ENCODE peak calls at places on chromosome 12, in seven cellular contexts. Q is heart right ventricle, V is aorta, P is tibial artery, N is cardiac muscle cell, Z is GM23248, B is ascending aorta. W is an unnamed sample.

GRCh38 chr12:57775563-57776246 is 3.3 kb downstream of the EEF1AKMT3 start:
- DNase-seq in Q (no peak), P (no peak), B (no peak), V (no peak), N (no peak), Z (no peak), W (no peak)

GRCh38 chr12:14982986-14983385 is 10.1 kb downstream of the PDE6H start:
- DNase-seq in V (no peak), P (no peak), Q (no peak), B (no peak), Z (no peak), N (no peak), W (no peak)

GRCh38 chr12:47730341-47730744 is 5.1 kb upstream of the ENDOU start:
- DNase-seq in P (no peak), V (peak; percentile 26), Q (no peak), N (no peak), B (no peak), Z (peak; percentile 79), W (no peak)

GRCh38 chr12:108457734-108458361 is 57.2 kb upstream of the FICD start:
- DNase-seq in N (no peak), Q (no peak), V (no peak), Z (peak; percentile 42), B (no peak), P (no peak), W (no peak)

GRCh38 chr12:9760699-9761406 is at the start of gene CD69:
- DNase-seq in Q (no peak), Z (no peak), B (no peak), N (no peak), V (no peak), P (no peak), W (no peak)

GRCh38 chr12:108338915-108339657 is at the start of gene CMKLR1:
- DNase-seq in N (no peak), Q (peak; percentile 69), B (peak; percentile 16), Z (peak; percentile 54), P (peak; percentile 71), V (peak; percentile 85), W (peak; percentile 24)

GRCh38 chr12:10362828-10363664 is 26.8 kb downstream of the KLRK1 start:
- DNase-seq in N (no peak), Z (peak; percentile 17), B (no peak), V (no peak), Q (no peak), P (no peak), W (no peak)

GRCh38 chr12:125247477-125247876 is 182.2 kb downstream of the AACS start:
- DNase-seq in P (no peak), V (no peak), Q (no peak), B (no peak), Z (no peak), N (no peak), W (no peak)

GRCh38 chr12:104257913-104258472 is 42.4 kb downstream of the TXNRD1 start:
- DNase-seq in Z (no peak), V (no peak), B (no peak), N (no peak), Q (no peak), P (no peak), W (no peak)

GRCh38 chr12:46167412-46167811 is 101.4 kb downstream of the SLC38A1 start:
- DNase-seq in Z (no peak), Q (no peak), P (no peak), V (no peak), N (no peak), B (no peak), W (no peak)

GRCh38 chr12:84727964-84728363 is 184.6 kb downstream of the SLC6A15 start:
- DNase-seq in B (no peak), N (peak; percentile 84), P (no peak), Z (peak; percentile 9), V (no peak), Q (no peak), W (peak; percentile 8)

GRCh38 chr12:133010657-133011297 is 24.6 kb downstream of the ZNF26 start:
- DNase-seq in N (no peak), P (no peak), Z (peak; percentile 5), B (no peak), Q (no peak), V (no peak), W (no peak)
- H3K9me3 ChIP-seq in N (peaks cover 3% of the 10 kb centered on the region), P (peaks cover 85% of the 10 kb centered on the region), Z (peaks cover 8% of the 10 kb centered on the region), B (peaks cover 100% of the 10 kb centered on the region), Q (peaks cover 100% of the 10 kb centered on the region), V (peaks cover 44% of the 10 kb centered on the region), W (peaks cover 59% of the 10 kb centered on the region)

DNA sequence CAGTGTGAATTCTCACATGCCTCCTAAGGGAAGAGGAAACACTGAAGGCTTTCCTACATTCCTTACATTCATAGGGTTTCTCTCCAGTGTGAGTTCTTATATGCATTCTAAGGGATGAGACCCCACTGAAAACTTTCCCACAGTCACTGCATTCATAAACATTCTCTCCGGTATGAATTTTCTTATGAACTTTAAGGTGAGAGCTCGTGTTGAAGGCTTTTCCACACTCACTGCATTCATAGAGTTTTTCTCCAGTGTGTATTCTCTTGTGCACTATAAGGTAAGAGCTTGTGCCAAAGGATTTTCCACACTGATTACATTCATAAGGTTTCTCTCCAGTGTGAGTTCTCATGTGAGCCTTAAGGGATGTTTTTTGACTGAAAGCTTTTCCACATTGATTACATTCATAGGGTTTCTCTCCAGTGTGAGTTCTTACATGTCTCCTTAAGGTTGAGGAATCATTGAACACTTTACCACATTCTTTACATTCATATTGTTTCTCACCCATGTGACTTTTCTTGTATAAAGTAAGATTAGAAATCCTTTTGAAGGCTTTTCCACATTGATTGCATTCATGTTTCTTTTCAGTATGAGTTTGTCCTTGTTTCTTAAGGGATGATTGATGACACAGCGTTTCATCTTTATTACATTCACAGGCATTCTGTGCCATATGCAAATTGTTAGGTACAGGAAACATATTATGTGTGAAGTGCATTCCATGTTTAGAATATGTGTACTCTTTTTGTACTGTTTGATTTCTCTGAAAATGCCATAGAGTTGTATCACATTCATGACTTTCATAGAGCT is 9.5 kb downstream of the ZNF891 start:
- DNase-seq in N (no peak), P (no peak), Z (no peak), Q (no peak), V (no peak), B (no peak), W (no peak)
- H3K9me3 ChIP-seq in N (peaks cover 21% of the 10 kb centered on the region), P (peaks cover 97% of the 10 kb centered on the region), Z (peaks cover 10% of the 10 kb centered on the region), Q (peaks cover 100% of the 10 kb centered on the region), V (peaks cover 25% of the 10 kb centered on the region), B (peaks cover 100% of the 10 kb centered on the region), W (peaks cover 83% of the 10 kb centered on the region)

GRCh38 chr12:133026996-133027395 is 10.3 kb upstream of the ZNF84 start:
- DNase-seq in B (no peak), Q (no peak), Z (no peak), P (no peak), N (no peak), V (no peak), W (no peak)

DNA sequence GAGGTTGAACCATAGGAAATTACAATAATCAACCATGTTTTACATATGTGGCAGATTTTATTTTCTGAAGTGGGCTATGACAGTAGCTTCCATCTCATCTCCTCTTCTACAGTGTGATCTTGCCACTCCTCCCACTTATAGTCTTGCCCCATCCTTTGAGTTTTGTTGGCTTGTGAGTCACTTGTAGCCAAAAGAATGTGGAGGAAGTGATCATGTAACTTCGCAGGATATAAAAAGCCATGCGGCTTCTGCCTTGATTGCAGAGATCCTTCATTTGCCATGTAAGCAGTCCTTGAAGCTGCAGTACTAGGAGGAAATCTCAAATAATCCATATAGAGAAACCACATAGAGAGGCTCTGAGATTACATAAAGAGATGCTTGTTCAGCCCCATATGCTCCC is 13.7 kb upstream of the ZNF84 start:
- DNase-seq in V (no peak), Z (peak; percentile 5), N (no peak), Q (no peak), P (no peak), B (no peak), W (no peak)
- H3K9me3 ChIP-seq in V (peaks cover 15% of the 10 kb centered on the region), Z (no peaks in the 10 kb centered on the region), N (peaks cover 3% of the 10 kb centered on the region), Q (peaks cover 96% of the 10 kb centered on the region), P (peaks cover 84% of the 10 kb centered on the region), B (peaks cover 91% of the 10 kb centered on the region), W (peaks cover 9% of the 10 kb centered on the region)

GRCh38 chr12:85996280-85996679 is 122.2 kb downstream of the NTS start:
- DNase-seq in V (no peak), N (no peak), P (no peak), Q (no peak), B (no peak), Z (no peak), W (no peak)
- H3K9me3 ChIP-seq in V (peaks cover 19% of the 10 kb centered on the region), N (no peaks in the 10 kb centered on the region), P (peaks cover 31% of the 10 kb centered on the region), Q (peaks cover 27% of the 10 kb centered on the region), B (peaks cover 6% of the 10 kb centered on the region), Z (no peaks in the 10 kb centered on the region), W (no peaks in the 10 kb centered on the region)

DNA sequence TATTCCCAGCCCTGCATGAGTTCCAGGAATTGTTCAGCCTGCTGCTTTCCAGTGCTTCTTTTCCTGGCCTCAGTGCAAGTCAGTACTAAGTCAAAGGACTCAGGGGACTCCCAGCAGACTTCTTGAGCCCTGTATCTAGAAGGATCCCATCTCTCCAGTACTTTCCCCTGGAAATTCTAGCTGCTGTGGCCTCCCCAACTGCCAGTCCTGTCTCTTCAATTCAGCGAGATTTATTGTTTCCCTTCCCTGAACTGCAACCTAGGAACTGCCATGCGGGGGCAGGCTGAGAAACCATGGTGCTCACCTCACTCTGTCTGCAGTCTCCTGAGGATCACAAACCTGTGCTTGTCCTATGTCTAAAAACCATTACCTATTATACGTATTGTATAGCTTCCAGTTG is 31.8 kb downstream of the ZNF605 start:
- DNase-seq in V (no peak), Z (no peak), N (no peak), Q (no peak), P (no peak), B (no peak), W (no peak)
- H3K9me3 ChIP-seq in V (peaks cover 28% of the 10 kb centered on the region), Z (peaks cover 38% of the 10 kb centered on the region), N (peaks cover 27% of the 10 kb centered on the region), Q (peaks cover 100% of the 10 kb centered on the region), P (peaks cover 95% of the 10 kb centered on the region), B (peaks cover 100% of the 10 kb centered on the region), W (peaks cover 73% of the 10 kb centered on the region)

DNA sequence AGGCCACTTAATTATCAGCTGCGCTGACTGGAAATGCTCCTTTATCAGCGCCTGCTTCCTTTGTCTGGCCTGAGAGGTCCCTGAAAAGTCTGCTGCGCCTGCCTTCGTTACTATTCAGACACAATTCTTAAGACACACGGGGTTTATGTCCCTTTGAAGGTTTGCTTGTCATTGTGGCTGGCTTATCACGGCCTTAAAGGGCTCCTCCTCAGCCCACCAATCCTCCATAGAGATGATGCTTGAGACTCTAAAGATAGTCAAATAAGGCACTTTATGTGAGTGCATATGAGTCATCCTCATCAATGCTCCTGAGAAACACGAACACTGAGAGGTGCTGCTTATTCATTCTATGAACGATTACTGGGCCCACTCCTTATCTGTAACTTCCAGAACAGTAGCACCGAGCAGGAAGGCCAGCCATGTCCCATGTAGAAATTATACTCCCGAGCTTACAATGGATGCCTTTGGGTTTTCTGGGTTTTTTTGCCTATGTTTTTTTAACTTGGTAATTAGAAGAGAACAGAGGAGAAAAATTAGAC is 1268.2 kb upstream of the TMEM132C start:
- DNase-seq in P (no peak), Z (peak; percentile 8), V (no peak), N (peak; percentile 75), B (no peak), Q (no peak), W (peak; percentile 15)
- H3K9me3 ChIP-seq in P (no peaks in the 10 kb centered on the region), Z (no peaks in the 10 kb centered on the region), V (no peaks in the 10 kb centered on the region), N (no peaks in the 10 kb centered on the region), B (no peaks in the 10 kb centered on the region), Q (no peaks in the 10 kb centered on the region), W (no peaks in the 10 kb centered on the region)

GRCh38 chr12:132229423-132229760 is 85.1 kb downstream of the NOC4L start:
- DNase-seq in Z (no peak), V (peak; percentile 33), P (no peak), B (no peak), N (no peak), Q (no peak), W (no peak)
- H3K9me3 ChIP-seq in Z (no peaks in the 10 kb centered on the region), V (no peaks in the 10 kb centered on the region), P (no peaks in the 10 kb centered on the region), B (no peaks in the 10 kb centered on the region), N (no peaks in the 10 kb centered on the region), Q (no peaks in the 10 kb centered on the region), W (no peaks in the 10 kb centered on the region)

W was measured in hepatocyte.